ENCODE peak calls at places on chromosomes 1 and 21, in six cellular contexts. F, S, N, I, C and L are unnamed samples.

GRCh38 chr1:20166047-20166446 is 19.8 kb upstream of the UBXN10 start:
- DNase-seq in F (no peak), S (peak; percentile 77), N (no peak), I (peak; percentile 89), C (peak; percentile 63), L (no peak)

GRCh38 chr1:1281533-1282321 is 1.5 kb downstream of the SCNN1D start:
- DNase-seq in F (peak; percentile 94), S (no peak), N (peak; percentile 48), I (no peak), C (peak; percentile 53), L (no peak)

GRCh38 chr1:208047476-208047934 is 136.6 kb upstream of the CD34 start:
- DNase-seq in F (peak; percentile 88), S (no peak), N (peak; percentile 61), I (no peak), C (peak; percentile 55), L (peak; percentile 54)

GRCh38 chr1:50098490-50099109 is 10.1 kb upstream of the ELAVL4 start:
- DNase-seq in F (no peak), S (no peak), N (no peak), I (no peak), C (no peak), L (no peak)

GRCh38 chr1:94522304-94522703 is 19.3 kb downstream of the F3 start:
- DNase-seq in F (no peak), S (no peak), N (peak; percentile 74), I (peak; percentile 77), C (peak; percentile 82), L (peak; percentile 76)

GRCh38 chr21:45416619-45417018 is 11.7 kb downstream of the COL18A1 start:
- DNase-seq in F (peak; percentile 7), S (no peak), N (no peak), I (no peak), C (no peak), L (no peak)

GRCh38 chr1:30397576-30397975 is 325.8 kb downstream of the MATN1 start:
- DNase-seq in F (no peak), S (no peak), N (no peak), I (no peak), C (no peak), L (no peak)

GRCh38 chr1:230087722-230088115 is 20.7 kb downstream of the GALNT2 start:
- DNase-seq in F (no peak), S (no peak), N (no peak), I (no peak), C (no peak), L (no peak)

GRCh38 chr1:210001751-210002150 is 63.7 kb downstream of the SYT14 start:
- DNase-seq in F (no peak), S (no peak), N (no peak), I (no peak), C (peak; percentile 39), L (no peak)

GRCh38 chr1:1629430-1630190 is 2.4 kb upstream of the MMP23B start:
- DNase-seq in F (no peak), S (no peak), N (no peak), I (no peak), C (no peak), L (no peak)

GRCh38 chr1:105467549-105467948 is 1588.9 kb upstream of the PRMT6 start:
- DNase-seq in F (no peak), S (no peak), N (no peak), I (no peak), C (no peak), L (no peak)

GRCh38 chr1:211327341-211327921 is 798 bp downstream of the TRAF5 start:
- DNase-seq in F (peak; percentile 86), S (no peak), N (peak; percentile 66), I (peak; percentile 37), C (peak; percentile 75), L (peak; percentile 56)

GRCh38 chr1:169012416-169012815 is 94.1 kb upstream of the ATP1B1 start:
- DNase-seq in F (no peak), S (no peak), N (no peak), I (no peak), C (no peak), L (no peak)

GRCh38 chr1:115374598-115374997 is 36.5 kb upstream of the NGF start:
- DNase-seq in F (no peak), S (no peak), N (no peak), I (no peak), C (no peak), L (no peak)

GRCh38 chr1:41751804-41752513 is 166.8 kb downstream of the HIVEP3 start:
- DNase-seq in F (no peak), S (peak; percentile 90), N (peak; percentile 40), I (peak; percentile 76), C (peak; percentile 74), L (peak; percentile 89)

GRCh38 chr1:178538192-178538916 is 25.4 kb downstream of the TEX35 start:
- DNase-seq in F (no peak), S (no peak), N (peak; percentile 75), I (no peak), C (peak; percentile 51), L (peak; percentile 83)

GRCh38 chr1:220410681-220411080 is 117.3 kb upstream of the MARK1 start:
- DNase-seq in F (no peak), S (no peak), N (no peak), I (no peak), C (no peak), L (no peak)

GRCh38 chr1:151146072-151146415 is 387 bp downstream of the SEMA6C start:
- DNase-seq in F (no peak), S (no peak), N (no peak), I (no peak), C (no peak), L (no peak)

GRCh38 chr1:214019499-214019898 is 31.7 kb downstream of the PROX1 start:
- DNase-seq in F (no peak), S (no peak), N (no peak), I (no peak), C (no peak), L (no peak)

GRCh38 chr1:201176931-201177330 is 13.7 kb upstream of the IGFN1 start:
- DNase-seq in F (no peak), S (no peak), N (peak; percentile 14), I (no peak), C (no peak), L (no peak)

GRCh38 chr1:65319141-65319540 is 9.8 kb downstream of the DNAJC6 start:
- DNase-seq in F (no peak), S (no peak), N (no peak), I (no peak), C (no peak), L (no peak)

GRCh38 chr1:183002797-183003594 is 20.2 kb upstream of the LAMC1 start:
- DNase-seq in F (no peak), S (no peak), N (peak; percentile 74), I (peak; percentile 34), C (peak; percentile 68), L (no peak)

GRCh38 chr21:26847951-26848350 is 2.7 kb upstream of the ADAMTS1 start:
- DNase-seq in F (no peak), S (no peak), N (no peak), I (no peak), C (no peak), L (no peak)

GRCh38 chr1:205259361-205259832 is 31.7 kb downstream of the TMCC2 start:
- DNase-seq in F (no peak), S (no peak), N (peak; percentile 38), I (peak; percentile 29), C (peak; percentile 33), L (no peak)

GRCh38 chr1:29237906-29238600 is 1.7 kb downstream of the PTPRU start:
- DNase-seq in F (peak; percentile 62), S (no peak), N (peak; percentile 30), I (peak; percentile 52), C (peak; percentile 35), L (peak; percentile 31)

GRCh38 chr1:52352690-52353089 is 13.3 kb downstream of the CC2D1B start:
- DNase-seq in F (no peak), S (no peak), N (no peak), I (no peak), C (no peak), L (no peak)

GRCh38 chr1:52355847-52356505 is 10.0 kb downstream of the CC2D1B start:
- DNase-seq in F (no peak), S (no peak), N (no peak), I (no peak), C (no peak), L (no peak)

GRCh38 chr1:52356818-52357355 is 9.1 kb downstream of the CC2D1B start:
- DNase-seq in F (no peak), S (no peak), N (no peak), I (no peak), C (no peak), L (no peak)

GRCh38 chr1:52357397-52357796 is 8.6 kb downstream of the CC2D1B start:
- DNase-seq in F (no peak), S (no peak), N (no peak), I (no peak), C (no peak), L (no peak)

DNA sequence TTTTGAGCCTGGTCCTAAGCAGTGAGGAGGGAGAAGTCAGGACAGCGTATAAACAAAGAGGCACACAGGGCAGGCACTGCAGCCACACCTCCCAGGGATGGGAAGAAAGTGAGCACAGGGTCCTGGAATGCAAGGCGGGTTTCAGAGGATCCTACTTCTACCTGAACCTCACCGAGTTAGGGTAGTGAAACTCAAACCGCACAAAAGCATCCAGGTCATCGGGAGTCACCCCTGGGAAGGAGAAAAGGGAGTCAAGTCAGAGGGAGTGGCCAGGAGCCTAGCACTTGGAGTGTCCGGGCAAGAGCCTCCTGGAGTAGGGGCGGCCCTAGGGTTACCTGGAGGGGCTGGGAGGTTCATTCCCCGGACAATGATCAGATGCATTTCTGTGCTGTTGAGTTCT is 10.6 kb downstream of the CC2D1B start:
- DNase-seq in F (no peak), S (no peak), N (no peak), I (no peak), C (no peak), L (no peak)
- TF ChIP-seq CTCF in F (no peak), S (no peak), N (no peak), I (no peak), C (no peak), L (no peak)

GRCh38 chr21:39630827-39631226 is 18.1 kb downstream of the B3GALT5 start:
- DNase-seq in F (no peak), S (no peak), N (peak; percentile 61), I (no peak), C (no peak), L (peak; percentile 39)
- H3K4me3 ChIP-seq in F (no peak overlapping the region), S (no peak overlapping the region), N (no peak overlapping the region), I (no peak overlapping the region), C (no peak overlapping the region), L (no peak overlapping the region)

DNA sequence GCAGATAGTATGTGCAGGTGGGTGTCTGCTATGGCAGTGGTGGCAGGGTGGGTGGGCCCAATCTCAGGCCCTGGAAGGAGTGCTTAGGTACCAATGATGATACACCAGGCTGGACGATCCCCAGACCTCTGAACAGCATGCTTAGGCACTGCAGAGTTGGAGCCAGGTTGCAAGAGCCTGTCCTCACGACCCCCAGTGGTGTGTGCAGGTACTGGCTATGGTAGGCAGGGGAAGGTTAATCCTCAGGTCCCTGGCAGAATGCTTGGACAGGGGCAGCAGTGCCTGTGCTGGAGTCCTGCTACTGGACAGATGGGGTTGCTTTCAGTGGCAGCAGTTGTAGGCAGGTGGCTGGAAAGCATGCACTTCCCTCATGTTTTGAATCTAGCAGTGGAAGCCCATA is 100.5 kb upstream of the NEK7 start:
- DNase-seq in F (no peak), S (no peak), N (no peak), I (peak; percentile 6), C (peak; percentile 3), L (no peak)
- TF ChIP-seq CTCF in F (no peak), S (no peak), N (peak; percentile 24), I (peak; percentile 18), C (peak; percentile 10), L (peak; percentile 27)

DNA sequence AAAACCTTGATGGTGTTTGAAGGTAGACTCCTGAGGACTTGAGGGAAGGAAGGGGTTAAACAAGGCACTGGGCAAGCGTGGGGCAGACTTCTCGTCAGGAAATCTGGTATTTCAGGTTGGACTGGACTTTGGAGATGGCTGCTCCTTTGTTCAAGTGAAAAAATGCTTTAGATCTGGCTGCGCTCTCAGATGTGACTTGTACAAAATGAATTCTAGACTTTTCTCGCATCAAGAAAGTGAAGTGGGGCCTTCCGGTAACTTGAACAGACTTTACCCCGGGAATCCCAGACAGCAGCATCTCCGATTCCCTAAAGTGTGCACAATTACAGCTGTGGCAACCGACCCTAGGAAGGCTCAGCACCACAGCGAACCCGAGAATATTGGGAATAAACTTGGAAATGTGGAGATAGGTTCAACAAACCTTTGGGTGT is 44.3 kb upstream of the ERRFI1 start:
- DNase-seq in F (peak; percentile 84), S (no peak), N (no peak), I (no peak), C (no peak), L (no peak)
- H3K4me3 ChIP-seq in F (no peak overlapping the region), S (no peak overlapping the region), N (no peak overlapping the region), I (no peak overlapping the region), C (no peak overlapping the region), L (no peak overlapping the region)